ENCODE peak calls at places on chromosomes 4 and X, in seven cellular contexts. R, Q, Y, T, C, G and P are unnamed samples.
A peak's percentile ranks its signal among the peaks of the same experiment; 100 is the strongest.

GRCh38 chrX:17964871-17965270 is 103.8 kb upstream of the RAI2 start:
- DNase-seq in T (no peak), G (no peak), R (no peak), Q (no peak), C (no peak), Y (no peak), P (no peak)

GRCh38 chr4:15776871-15777648 is 1.1 kb upstream of the CD38 start:
- DNase-seq in Q (no peak), Y (no peak), C (peak; percentile 25), R (no peak), T (no peak), G (no peak), P (no peak)

GRCh38 chr4:168771251-168771650 is 238.8 kb downstream of the CBR4 start:
- DNase-seq in R (no peak), Q (peak; percentile 32), G (no peak), C (no peak), Y (no peak), T (no peak), P (no peak)

GRCh38 chr4:14196141-14196540 is 568.6 kb upstream of the BOD1L1 start:
- DNase-seq in T (peak; percentile 60), R (peak; percentile 59), C (peak; percentile 14), Q (peak; percentile 28), G (no peak), Y (peak; percentile 43), P (peak; percentile 33)

GRCh38 chrX:85111347-85111746 is 107.7 kb downstream of the APOOL start:
- DNase-seq in R (no peak), Y (peak; percentile 4), C (no peak), G (no peak), T (peak; percentile 2), Q (peak; percentile 26), P (no peak)

GRCh38 chr4:48194986-48195773 is 61.1 kb upstream of the TXK start:
- DNase-seq in Y (peak; percentile 14), Q (peak; percentile 82), G (no peak), R (no peak), T (peak; percentile 80), C (peak; percentile 47), P (no peak)

GRCh38 chr4:15515106-15515505 is 45.4 kb downstream of the CC2D2A start:
- DNase-seq in C (no peak), T (no peak), Y (no peak), Q (peak; percentile 6), G (no peak), R (no peak), P (no peak)

GRCh38 chr4:61958591-61958990 is 758.5 kb downstream of the ADGRL3 start:
- DNase-seq in Q (no peak), R (no peak), C (no peak), G (no peak), T (no peak), Y (no peak), P (no peak)

GRCh38 chr4:144591401-144591800 is 54.6 kb upstream of the HHIP start:
- DNase-seq in C (no peak), G (no peak), R (peak; percentile 53), Q (no peak), T (peak; percentile 71), Y (peak; percentile 83), P (peak; percentile 31)

GRCh38 chrX:106038625-106039024 is at the start of gene SERPINA7:
- DNase-seq in Y (no peak), T (no peak), R (no peak), Q (peak; percentile 46), C (no peak), G (peak; percentile 10), P (no peak)

GRCh38 chr4:147830987-147831386 is 99.1 kb downstream of the ARHGAP10 start:
- DNase-seq in Q (no peak), T (peak; percentile 73), G (no peak), R (no peak), C (no peak), Y (peak; percentile 89), P (no peak)

GRCh38 chrX:78886550-78886949 is 58.6 kb upstream of the P2RY10 start:
- DNase-seq in T (peak; percentile 34), C (peak; percentile 38), Y (peak; percentile 0), R (no peak), Q (peak; percentile 0), G (no peak), P (no peak)

GRCh38 chrX:111168314-111168713 is 72.3 kb downstream of the PAK3 start:
- DNase-seq in T (peak; percentile 24), R (no peak), G (peak; percentile 1), Y (peak; percentile 20), Q (peak; percentile 35), C (peak; percentile 31), P (no peak)

GRCh38 chr4:58749206-58749605 is 1639.0 kb upstream of the IGFBP7 start:
- DNase-seq in Y (no peak), C (no peak), R (no peak), G (no peak), T (no peak), Q (peak; percentile 89), P (no peak)

GRCh38 chr4:80045831-80046230 is 27.2 kb downstream of the ANTXR2 start:
- DNase-seq in R (no peak), C (no peak), Q (no peak), Y (peak; percentile 58), G (no peak), T (no peak), P (no peak)

GRCh38 chr4:13432453-13432852 is 51.7 kb downstream of the RAB28 start:
- DNase-seq in R (no peak), T (no peak), Q (no peak), G (no peak), Y (no peak), C (no peak), P (no peak)

GRCh38 chr4:40197879-40198689 is 1.3 kb downstream of the RHOH start:
- DNase-seq in Q (no peak), R (no peak), Y (no peak), G (no peak), C (peak; percentile 71), T (no peak), P (no peak)

GRCh38 chrX:67546496-67547423 is 2.9 kb downstream of the AR start:
- DNase-seq in Y (no peak), R (no peak), T (no peak), Q (no peak), C (no peak), G (no peak), P (no peak)

GRCh38 chrX:48786341-48786800 is at the start of gene GATA1:
- DNase-seq in Q (no peak), Y (no peak), C (no peak), T (no peak), R (no peak), G (no peak), P (no peak)

GRCh38 chr4:56850910-56851309 is 29.4 kb upstream of the SPINK2 start:
- DNase-seq in Q (no peak), G (no peak), C (no peak), T (no peak), R (no peak), Y (no peak), P (no peak)

GRCh38 chrX:136577562-136577961 is 45.5 kb downstream of the VGLL1 start:
- DNase-seq in C (peak; percentile 69), T (peak; percentile 58), Q (peak; percentile 38), R (peak; percentile 62), G (peak; percentile 17), Y (peak; percentile 39), P (no peak)

GRCh38 chrX:12701625-12702024 is 89.6 kb upstream of the PRPS2 start:
- DNase-seq in R (peak; percentile 60), T (peak; percentile 73), G (peak; percentile 8), Y (peak; percentile 72), C (peak; percentile 71), Q (peak; percentile 58), P (no peak)

GRCh38 chr4:145954924-145955339 is 16.3 kb upstream of the ZNF827 start:
- DNase-seq in G (no peak), Y (peak; percentile 100), C (no peak), R (peak; percentile 59), T (peak; percentile 89), Q (peak; percentile 90), P (no peak)